ENCODE peak calls at places on chromosomes 6 and 20, in four cellular contexts. T is heart left ventricle, P is ovary, W is esophagus squamous epithelium. B is an unnamed sample.

GRCh38 chr6:125957845-125958244 is 1.3 kb downstream of the HINT3 start:
- DNase-seq in T (no peak), W (no peak), P (no peak), B (no peak)

GRCh38 chr6:106318851-106319250 is 6.7 kb downstream of the ATG5 start:
- DNase-seq in P (no peak), W (no peak), T (no peak), B (no peak)

GRCh38 chr20:17808357-17808756 is 108.6 kb downstream of the BANF2 start:
- DNase-seq in P (peak), W (no peak), T (peak), B (peak)

GRCh38 chr20:22740829-22741228 is 156.5 kb upstream of the FOXA2 start:
- DNase-seq in W (no peak), P (no peak), T (no peak), B (no peak)

GRCh38 chr20:6185268-6185667 is 62.4 kb upstream of the FERMT1 start:
- DNase-seq in W (no peak), P (no peak), T (no peak), B (no peak)

GRCh38 chr6:167543602-167544506 is 219.0 kb downstream of the TTLL2 start:
- DNase-seq in T (peak), W (no peak), P (peak), B (no peak)

GRCh38 chr6:169190144-169190584 is 63.5 kb downstream of the THBS2 start:
- DNase-seq in T (peak), W (no peak), P (peak), B (no peak)

GRCh38 chr6:48389146-48390043 is 278.4 kb upstream of the PTCHD4 start:
- DNase-seq in T (peak), W (no peak), P (no peak), B (no peak)

GRCh38 chr6:12203001-12203400 is 87.2 kb upstream of the EDN1 start:
- DNase-seq in W (no peak), T (no peak), P (no peak), B (no peak)

GRCh38 chr6:13012977-13013680 is 296.6 kb downstream of the PHACTR1 start:
- DNase-seq in W (no peak), P (peak), T (peak), B (no peak)

GRCh38 chr6:124962617-124963415 is 579 bp downstream of the RNF217 start:
- DNase-seq in W (no peak), P (peak), T (peak), B (peak)

GRCh38 chr20:23435675-23436539 is 3.6 kb upstream of the CSTL1 start:
- DNase-seq in T (no peak), P (peak), W (no peak), B (no peak)

GRCh38 chr6:41730531-41731436 is 4.6 kb downstream of the TFEB start:
- DNase-seq in W (no peak), P (no peak), T (peak), B (peak)

GRCh38 chr6:132202569-132202968 is 198.7 kb downstream of the MOXD1 start:
- DNase-seq in T (peak), W (no peak), P (no peak), B (no peak)

GRCh38 chr6:109949281-109950065 is 28.6 kb upstream of the GPR6 start:
- DNase-seq in W (no peak), T (no peak), P (no peak), B (no peak)

GRCh38 chr6:66731310-66731709 is 1024.3 kb upstream of the EYS start:
- DNase-seq in P (no peak), T (no peak), W (no peak), B (no peak)

GRCh38 chr6:43037197-43037596 is 15.8 kb downstream of the RRP36 start:
- DNase-seq in W (no peak), P (no peak), T (no peak), B (no peak)

GRCh38 chr6:51568771-51569170 is 518.6 kb downstream of the PKHD1 start:
- DNase-seq in T (no peak), W (no peak), P (no peak), B (no peak)

GRCh38 chr20:8021541-8022269 is 2.1 kb upstream of the TMX4 start:
- DNase-seq in T (no peak), W (no peak), P (no peak), B (no peak)

GRCh38 chr20:24165336-24166126 is 177.0 kb upstream of the GGTLC1 start:
- DNase-seq in P (peak), W (no peak), T (no peak), B (no peak)

GRCh38 chr20:8131598-8132014 is 460 bp upstream of the PLCB1 start:
- DNase-seq in P (no peak), W (no peak), T (no peak), B (no peak)

GRCh38 chr6:32933661-32934085 is 7.2 kb downstream of the HLA-DMB start:
- DNase-seq in T (peak), W (no peak), P (peak), B (peak)

GRCh38 chr6:116078522-116078921 is 17.8 kb upstream of the FRK start:
- DNase-seq in P (no peak), W (no peak), T (no peak), B (no peak)
- TF ChIP-seq CTCF in P (no peak), W (no peak), T (no peak), B (no peak)

GRCh38 chr6:157046776-157047175 is 269.6 kb downstream of the ARID1B start:
- DNase-seq in W (no peak), T (no peak), P (no peak), B (no peak)
- TF ChIP-seq POLR2A in W (no peak), T (no peak), P (no peak), B (no peak)

DNA sequence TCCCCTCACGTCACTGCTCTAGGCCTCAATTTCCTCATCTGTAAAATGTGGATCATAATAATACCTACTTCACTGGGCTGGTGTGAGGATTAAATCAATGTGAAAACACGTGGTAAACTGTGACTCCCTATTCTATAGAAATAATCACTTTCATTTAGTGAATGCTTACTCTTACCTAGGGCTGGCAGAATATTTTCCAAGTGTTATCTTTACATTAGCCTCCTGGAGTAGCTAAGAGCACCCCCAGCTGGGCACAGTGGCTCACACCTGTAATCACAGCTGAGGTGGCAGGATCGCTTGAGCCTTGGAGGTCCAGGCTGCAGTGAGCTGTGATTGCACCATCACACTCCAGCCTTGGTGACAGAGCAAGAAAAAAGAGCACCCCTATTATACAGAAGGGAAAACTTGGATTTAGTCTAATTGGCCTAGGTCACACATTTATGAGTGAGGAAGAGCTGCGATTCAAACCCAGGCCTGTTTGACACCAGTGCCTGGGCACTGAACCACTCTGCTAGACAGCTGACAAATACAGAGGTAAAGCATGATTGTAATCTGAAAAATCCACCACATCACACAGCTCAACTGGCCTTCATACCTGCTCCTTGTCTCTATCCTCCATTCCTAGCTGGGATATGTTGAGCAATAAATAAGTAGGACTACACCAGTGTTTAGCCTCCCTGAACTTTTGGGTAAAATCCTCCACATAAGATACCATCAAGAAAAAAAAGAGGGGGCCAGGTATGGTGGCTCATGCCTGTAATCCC is 1.4 kb upstream of the SNTA1 start:
- DNase-seq in P (no peak), T (peak), W (no peak), B (peak)
- TF ChIP-seq CTCF in P (no peak), T (peak), W (peak), B (peak)

GRCh38 chr6:24974182-24975171 is 38.7 kb upstream of the RIPOR2 start:
- DNase-seq in T (no peak), W (no peak), P (no peak), B (no peak)
- TF ChIP-seq POLR2A in T (no peak), W (no peak), P (no peak), B (no peak)